ENCODE peak calls at places on chromosomes 5 and 9, in five cellular contexts. L is Right ventricle myocardium inferior, Y is HTR-8/SVneo, F is left ventricle myocardium inferior, J is heart left ventricle. D is an unnamed sample.

GRCh38 chr9:134738869-134739659 is 97.5 kb downstream of the COL5A1 start:
- DNase-seq in L (no peak), Y (peak), F (peak), J (peak), D (no peak)

GRCh38 chr5:178467261-178468195 is 122.7 kb downstream of the COL23A1 start:
- DNase-seq in L (no peak), Y (no peak), F (peak), J (no peak), D (no peak)

GRCh38 chr9:98520221-98520920 is 188.4 kb downstream of the GABBR2 start:
- DNase-seq in L (no peak), Y (no peak), F (no peak), J (no peak), D (no peak)

GRCh38 chr9:131048820-131049219 is 39.8 kb downstream of the LAMC3 start:
- DNase-seq in L (peak), Y (no peak), F (no peak), J (no peak), D (no peak)

GRCh38 chr5:151601376-151601775 is 10.2 kb upstream of the FAT2 start:
- DNase-seq in L (no peak), Y (no peak), F (no peak), J (no peak), D (no peak)

GRCh38 chr9:84317563-84317962 is 23.0 kb downstream of the SLC28A3 start:
- DNase-seq in L (no peak), Y (no peak), F (no peak), J (no peak), D (no peak)

GRCh38 chr5:32500206-32500605 is 55.7 kb upstream of the ZFR start:
- DNase-seq in L (no peak), Y (no peak), F (no peak), J (no peak), D (no peak)

GRCh38 chr5:142360051-142360498 is 35.3 kb upstream of the SPRY4 start:
- DNase-seq in L (no peak), Y (no peak), F (no peak), J (no peak), D (peak)

GRCh38 chr9:110933350-110934001 is 104.8 kb downstream of the LPAR1 start:
- DNase-seq in L (no peak), Y (no peak), F (no peak), J (no peak), D (no peak)

GRCh38 chr5:168818586-168818985 is 239.4 kb upstream of the PANK3 start:
- DNase-seq in L (no peak), Y (no peak), F (peak), J (no peak), D (no peak)